ENCODE peak calls at places on chromosome 12, in four cellular contexts. S is Panc1, Z is neural progenitor cell, O is aorta. Y is an unnamed sample.

GRCh38 chr12:31797230-31797872 is 68.5 kb upstream of the AMN1 start:
- DNase-seq in O (no peak), S (no peak), Z (no peak), Y (no peak)

GRCh38 chr12:116599285-116600122 is 40.3 kb downstream of the MAP1LC3B2 start:
- DNase-seq in S (no peak), Z (peak; percentile 86), O (peak; percentile 87), Y (peak; percentile 91)

GRCh38 chr12:67433393-67434175 is 164.4 kb downstream of the CAND1 start:
- DNase-seq in Z (no peak), O (no peak), S (no peak), Y (no peak)

GRCh38 chr12:127065595-127065994 is 1201.4 kb upstream of the TMEM132C start:
- DNase-seq in O (no peak), Z (no peak), S (no peak), Y (no peak)

GRCh38 chr12:42482820-42483533 is 106.6 kb downstream of the PRICKLE1 start:
- DNase-seq in S (no peak), O (peak; percentile 81), Z (peak; percentile 94), Y (peak; percentile 80)

GRCh38 chr12:78970041-78970440 is 105.5 kb downstream of the SYT1 start:
- DNase-seq in S (no peak), O (no peak), Z (no peak), Y (no peak)

GRCh38 chr12:51405801-51406207 is 14.6 kb upstream of the GALNT6 start:
- DNase-seq in O (no peak), Z (no peak), S (no peak), Y (no peak)

GRCh38 chr12:65742481-65742971 is 81.8 kb upstream of the HMGA2 start:
- DNase-seq in S (no peak), Z (peak; percentile 92), O (no peak), Y (no peak)

GRCh38 chr12:645563-646071 is 17.6 kb downstream of the NINJ2 start:
- DNase-seq in Z (no peak), S (no peak), O (peak; percentile 70), Y (peak; percentile 38)

GRCh38 chr12:20704860-20705259 is 9.7 kb downstream of the SLCO1C1 start:
- DNase-seq in S (no peak), O (no peak), Z (no peak), Y (no peak)

GRCh38 chr12:89707992-89708792 is 446 bp downstream of the ATP2B1 start:
- DNase-seq in Z (peak; percentile 53), S (no peak), O (peak; percentile 72), Y (peak; percentile 72)

GRCh38 chr12:73235387-73235786 is 963.2 kb downstream of the TRHDE start:
- DNase-seq in Z (no peak), S (no peak), O (no peak), Y (no peak)

GRCh38 chr12:48109424-48109823 is 3.5 kb upstream of the SENP1 start:
- DNase-seq in Z (no peak), O (no peak), S (no peak), Y (no peak)

GRCh38 chr12:46361667-46362034 is 10.9 kb downstream of the SLC38A2 start:
- DNase-seq in S (no peak), Z (no peak), O (no peak), Y (no peak)

GRCh38 chr12:68537571-68537970 is 73.1 kb upstream of the RAP1B start:
- DNase-seq in Z (no peak), S (no peak), O (no peak), Y (no peak)

GRCh38 chr12:116773276-116773731 is 35.2 kb downstream of the RNFT2 start:
- DNase-seq in Z (peak; percentile 15), S (no peak), O (no peak), Y (no peak)

GRCh38 chr12:2057793-2058408 is 5.1 kb downstream of the CACNA1C start:
- DNase-seq in O (no peak), Z (no peak), S (no peak), Y (no peak)

GRCh38 chr12:119178544-119179334 is at the start of gene HSPB8:
- DNase-seq in O (peak; percentile 97), S (peak; percentile 69), Z (peak; percentile 47), Y (peak; percentile 99)

GRCh38 chr12:119835068-119835467 is 42.1 kb downstream of the CIT start:
- DNase-seq in O (no peak), S (no peak), Z (peak; percentile 26), Y (no peak)

GRCh38 chr12:98745578-98746391 is 100.7 kb downstream of the APAF1 start:
- DNase-seq in Z (peak; percentile 26), O (no peak), S (no peak), Y (no peak)

GRCh38 chr12:96571101-96571862 is 81.9 kb downstream of the CFAP54 start:
- DNase-seq in S (no peak), O (no peak), Z (no peak), Y (no peak)

GRCh38 chr12:49865109-49865781 is 22.3 kb upstream of the BCDIN3D start:
- DNase-seq in O (no peak), S (no peak), Z (no peak), Y (no peak)

GRCh38 chr12:30691122-30691879 is 4.4 kb downstream of the IPO8 start:
- DNase-seq in S (no peak), O (no peak), Z (no peak), Y (peak; percentile 61)

GRCh38 chr12:33876618-33877017 is 145.7 kb upstream of the ALG10 start:
- DNase-seq in S (no peak), Z (no peak), O (no peak), Y (no peak)

GRCh38 chr12:48198619-48198973 is 4.5 kb downstream of the OR10AD1 start:
- DNase-seq in S (no peak), O (peak; percentile 61), Z (no peak), Y (peak; percentile 65)

DNA sequence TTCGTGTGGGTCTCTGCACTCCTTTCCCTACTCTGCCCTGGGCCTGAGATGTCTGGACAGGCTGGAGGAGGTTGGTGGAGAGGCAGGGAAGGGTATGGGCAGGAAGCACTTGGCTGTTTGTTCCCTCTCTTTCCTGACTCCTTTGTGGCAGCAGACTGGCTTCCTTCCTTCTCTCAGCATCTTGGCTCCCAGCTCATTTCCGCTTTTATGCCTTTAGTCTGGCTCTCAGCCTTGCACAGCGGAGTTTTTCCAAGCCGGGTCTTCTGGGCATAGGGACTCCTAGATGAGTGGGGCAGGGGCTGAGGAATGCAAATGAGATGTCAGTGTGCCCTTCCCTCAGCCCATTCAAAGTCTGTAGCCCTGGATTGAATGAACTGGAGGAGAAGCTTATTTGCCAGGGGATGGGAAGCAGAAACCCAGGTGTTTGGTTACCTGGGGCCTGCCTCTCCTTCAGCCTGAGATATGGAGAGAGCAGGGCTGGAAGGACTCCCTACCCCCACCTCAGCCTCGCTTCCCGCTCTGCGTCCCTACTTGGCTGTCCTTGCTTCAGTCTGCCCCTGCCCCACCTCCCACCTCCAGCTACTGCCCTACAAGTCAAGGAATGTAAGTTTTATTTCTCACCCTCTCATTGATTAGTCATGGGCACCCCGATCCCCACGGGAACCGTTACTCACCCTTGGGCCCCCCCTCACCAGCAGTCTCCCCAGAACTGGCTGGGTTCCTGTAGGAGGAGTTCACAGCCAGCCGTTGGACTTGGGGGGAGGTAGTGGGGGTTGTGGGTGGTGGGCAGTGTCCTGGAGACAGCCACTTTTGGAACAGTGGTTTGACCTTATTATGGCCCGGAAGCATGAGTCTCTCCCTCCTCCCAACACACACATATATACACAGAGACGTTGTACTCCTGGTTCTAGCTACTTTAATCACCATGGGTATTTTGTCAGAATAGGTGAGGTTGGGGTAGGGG is 9.3 kb upstream of the ITGA5 start:
- DNase-seq in O (peak; percentile 78), S (no peak), Z (no peak), Y (no peak)
- H3K4me1 ChIP-seq in O (peaks cover 15% of the 10 kb centered on the region), S (no peaks in the 10 kb centered on the region), Z (peaks cover 35% of the 10 kb centered on the region), Y (peaks cover 6% of the 10 kb centered on the region)

DNA sequence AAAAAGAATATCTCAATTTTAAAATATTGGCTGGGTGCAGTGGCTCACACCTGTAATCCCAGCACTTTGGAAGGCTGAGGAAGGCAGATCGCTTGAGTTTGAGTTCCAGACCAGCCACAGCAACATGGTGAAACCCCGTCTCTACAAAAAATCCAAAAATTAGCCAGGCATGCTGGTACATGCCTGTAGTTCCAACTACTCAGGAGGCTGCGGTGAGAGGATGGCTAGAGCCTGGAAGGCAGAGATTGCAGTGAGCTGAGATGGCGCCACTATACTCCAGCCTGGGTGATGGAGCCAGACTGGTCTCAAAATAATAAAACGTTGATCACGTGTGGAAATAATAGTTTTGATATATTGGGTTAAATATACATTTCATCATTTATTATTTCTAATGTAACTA is 5.7 kb downstream of the MTRFR start:
- DNase-seq in O (no peak), S (no peak), Z (no peak), Y (no peak)
- H3K4me1 ChIP-seq in O (no peaks in the 10 kb centered on the region), S (peaks cover 6% of the 10 kb centered on the region), Z (peaks cover 13% of the 10 kb centered on the region), Y (peaks cover 32% of the 10 kb centered on the region)

GRCh38 chr12:121798807-121799174 is 5.0 kb upstream of the SETD1B start:
- DNase-seq in O (no peak), Z (no peak), S (no peak), Y (peak; percentile 22)

GRCh38 chr12:121797937-121798801 is 4.7 kb upstream of the RHOF start:
- DNase-seq in O (peak; percentile 81), Z (peak; percentile 65), S (no peak), Y (peak; percentile 81)

GRCh38 chr12:121799842-121800693 is 3.7 kb upstream of the SETD1B start:
- DNase-seq in Z (peak; percentile 69), O (peak; percentile 93), S (no peak), Y (peak; percentile 97)

GRCh38 chr12:121800694-121801600 is 2.9 kb upstream of the SETD1B start:
- DNase-seq in Z (peak; percentile 89), O (peak; percentile 89), S (no peak), Y (peak; percentile 81)

DNA sequence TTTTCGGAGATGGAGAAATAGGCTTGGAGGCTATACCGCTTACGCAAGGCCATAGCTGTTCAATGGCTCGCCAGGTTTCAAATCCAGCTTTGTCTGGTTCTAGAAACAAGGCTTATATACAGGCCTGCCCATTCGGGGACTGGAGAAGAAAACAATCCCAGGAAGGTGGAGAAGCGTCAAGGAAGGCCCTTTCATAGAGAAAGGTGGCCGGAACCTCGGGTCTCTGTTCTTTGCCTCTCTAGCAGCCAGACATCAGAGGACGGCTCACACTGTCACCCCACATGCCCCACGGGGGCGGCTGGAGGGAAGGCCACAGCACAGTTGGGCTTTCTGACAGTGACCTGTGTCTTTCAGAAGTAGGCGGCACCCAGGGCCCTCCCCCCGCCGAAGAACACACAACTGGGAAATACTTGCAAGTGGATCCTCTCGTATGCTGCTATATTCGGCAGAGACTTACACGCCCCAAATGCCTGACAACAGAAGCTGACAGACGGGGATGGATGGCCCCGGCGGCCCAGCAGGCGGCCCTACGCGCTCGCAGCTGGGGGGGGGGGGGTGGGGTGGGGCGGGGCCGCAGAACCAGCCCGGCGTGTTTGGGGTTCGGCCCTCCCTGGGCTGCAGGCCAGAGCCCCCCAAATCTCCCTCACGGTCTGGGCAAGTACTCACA is 4.5 kb upstream of the SETD1B start:
- DNase-seq in O (peak; percentile 75), S (no peak), Z (peak; percentile 61), Y (peak; percentile 87)
- H3K4me1 ChIP-seq in O (no peaks in the 10 kb centered on the region), S (peaks cover 48% of the 10 kb centered on the region), Z (peaks cover 25% of the 10 kb centered on the region), Y (peaks cover 47% of the 10 kb centered on the region)

DNA sequence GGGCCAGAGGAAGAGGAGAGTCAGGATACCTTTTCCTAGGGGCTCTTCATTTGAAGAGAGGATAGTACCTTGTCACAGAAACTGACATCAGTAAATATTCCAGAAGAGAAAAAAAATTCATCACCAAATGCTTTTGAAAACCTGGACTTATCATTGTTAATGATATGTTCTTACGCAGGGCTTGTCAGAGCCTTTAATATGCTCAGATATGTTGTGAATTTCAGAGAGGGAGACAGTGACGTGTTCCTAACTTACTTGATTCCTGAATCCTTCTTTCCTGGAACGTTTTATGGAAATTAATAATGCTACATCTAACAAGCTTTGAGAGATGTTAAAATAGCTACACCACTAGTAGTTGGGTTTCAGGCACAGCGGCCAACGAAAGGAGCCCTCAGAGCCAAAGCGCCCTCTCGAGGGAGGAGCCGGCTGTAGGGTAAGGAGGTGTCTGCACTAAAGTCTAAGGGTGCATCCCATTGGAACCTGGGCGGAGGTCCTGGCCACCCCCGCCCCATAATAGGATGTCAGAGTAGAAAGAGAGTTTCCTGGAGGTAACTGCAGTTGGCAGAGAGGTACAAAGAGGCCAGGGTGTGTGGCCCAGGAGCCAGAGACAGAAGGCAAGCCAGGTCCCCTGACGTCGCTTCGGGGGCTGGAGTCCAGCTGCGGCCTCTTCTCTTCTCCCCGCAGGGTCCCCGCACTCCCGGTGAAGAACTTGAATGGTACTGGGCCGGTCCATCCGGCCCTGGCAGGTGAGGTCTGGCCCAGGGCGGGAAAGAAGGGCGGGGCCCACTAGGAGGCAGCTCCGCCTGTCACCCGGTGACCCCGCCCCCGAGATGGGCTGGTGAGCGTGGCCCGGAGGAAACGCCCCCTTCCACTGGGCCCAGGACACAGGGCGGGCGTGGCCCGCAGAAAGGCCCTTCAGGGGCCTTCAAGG is 36.2 kb downstream of the DTX1 start:
- DNase-seq in Z (peak; percentile 82), S (no peak), O (peak; percentile 59), Y (peak; percentile 65)
- H3K4me1 ChIP-seq in Z (peaks cover 4% of the 10 kb centered on the region), S (no peaks in the 10 kb centered on the region), O (no peaks in the 10 kb centered on the region), Y (no peaks in the 10 kb centered on the region)